ENCODE peak calls at places on chromosome X, in five cellular contexts. One of them, this sample, is unnamed.

GRCh38 chrX:103687073-103687695 is 685 bp upstream of the MORF4L2 start:
- DNase-seq in neuronal stem cell: peak; percentile 62
- DNase-seq in H9: peak; percentile 82
- DNase-seq in IMR-90: peak; percentile 76
- DNase-seq in H1: peak; percentile 60
- DNase-seq in this sample: no peak

GRCh38 chrX:111164728-111165127 is 68.7 kb downstream of the PAK3 start:
- DNase-seq in neuronal stem cell: no peak
- DNase-seq in H1: no peak
- DNase-seq in H9: no peak
- DNase-seq in IMR-90: peak; percentile 2
- DNase-seq in this sample: peak; percentile 15

GRCh38 chrX:119228506-119229290 is 7.4 kb upstream of the PGRMC1 start:
- DNase-seq in H1: no peak
- DNase-seq in neuronal stem cell: no peak
- DNase-seq in IMR-90: peak; percentile 88
- DNase-seq in H9: no peak
- DNase-seq in this sample: peak; percentile 52

GRCh38 chrX:132740316-132741123 is 217.9 kb downstream of the HS6ST2 start:
- DNase-seq in H1: no peak
- DNase-seq in IMR-90: no peak
- DNase-seq in neuronal stem cell: peak; percentile 74
- DNase-seq in H9: no peak
- DNase-seq in this sample: peak; percentile 12

GRCh38 chrX:81414630-81415029 is 212.7 kb downstream of the SH3BGRL start:
- DNase-seq in H1: no peak
- DNase-seq in H9: no peak
- DNase-seq in IMR-90: no peak
- DNase-seq in neuronal stem cell: no peak
- DNase-seq in this sample: no peak

GRCh38 chrX:42021058-42021457 is 97.7 kb upstream of the CASK start:
- DNase-seq in H1: no peak
- DNase-seq in IMR-90: no peak
- DNase-seq in H9: no peak
- DNase-seq in neuronal stem cell: no peak
- DNase-seq in this sample: no peak

GRCh38 chrX:70038951-70039350 is 10.8 kb downstream of the AWAT2 start:
- DNase-seq in H1: no peak
- DNase-seq in neuronal stem cell: no peak
- DNase-seq in IMR-90: no peak
- DNase-seq in H9: no peak
- DNase-seq in this sample: no peak

GRCh38 chrX:130909469-130910136 is 6.6 kb upstream of the ENOX2 start:
- DNase-seq in neuronal stem cell: no peak
- DNase-seq in H9: no peak
- DNase-seq in IMR-90: no peak
- DNase-seq in H1: no peak
- DNase-seq in this sample: peak; percentile 6

GRCh38 chrX:150050387-150050786 is 112.1 kb upstream of the EOLA2 start:
- DNase-seq in neuronal stem cell: no peak
- DNase-seq in H1: no peak
- DNase-seq in IMR-90: no peak
- DNase-seq in H9: no peak
- DNase-seq in this sample: no peak

GRCh38 chrX:40157228-40158035 is 59.7 kb upstream of the BCOR start:
- DNase-seq in IMR-90: no peak
- DNase-seq in H9: peak; percentile 78
- DNase-seq in neuronal stem cell: no peak
- DNase-seq in H1: peak; percentile 61
- DNase-seq in this sample: peak; percentile 39

GRCh38 chrX:40154853-40155616 is 57.3 kb upstream of the BCOR start:
- DNase-seq in H1: peak; percentile 52
- DNase-seq in H9: peak; percentile 75
- DNase-seq in neuronal stem cell: no peak
- DNase-seq in IMR-90: peak; percentile 50
- DNase-seq in this sample: peak; percentile 77

GRCh38 chrX:40155617-40156471 is 58.1 kb upstream of the BCOR start:
- DNase-seq in H9: no peak
- DNase-seq in IMR-90: no peak
- DNase-seq in neuronal stem cell: no peak
- DNase-seq in H1: peak; percentile 48
- DNase-seq in this sample: no peak

GRCh38 chrX:40156472-40157227 is 58.9 kb upstream of the BCOR start:
- DNase-seq in neuronal stem cell: no peak
- DNase-seq in H9: peak; percentile 75
- DNase-seq in IMR-90: no peak
- DNase-seq in H1: peak; percentile 62
- DNase-seq in this sample: peak; percentile 17

GRCh38 chrX:40158036-40158706 is 60.4 kb upstream of the BCOR start:
- DNase-seq in IMR-90: peak; percentile 17
- DNase-seq in neuronal stem cell: no peak
- DNase-seq in H9: peak; percentile 68
- DNase-seq in H1: peak; percentile 63
- DNase-seq in this sample: peak; percentile 38
- H2BK15ac ChIP-seq in IMR-90: peak overlapping the region; percentile 62
- H2BK15ac ChIP-seq in neuronal stem cell: no peak overlapping the region
- H2BK15ac ChIP-seq in H9: no peak overlapping the region
- H2BK15ac ChIP-seq in H1: no peak overlapping the region
- H2BK15ac ChIP-seq in this sample: peak overlapping the region; percentile 69

DNA sequence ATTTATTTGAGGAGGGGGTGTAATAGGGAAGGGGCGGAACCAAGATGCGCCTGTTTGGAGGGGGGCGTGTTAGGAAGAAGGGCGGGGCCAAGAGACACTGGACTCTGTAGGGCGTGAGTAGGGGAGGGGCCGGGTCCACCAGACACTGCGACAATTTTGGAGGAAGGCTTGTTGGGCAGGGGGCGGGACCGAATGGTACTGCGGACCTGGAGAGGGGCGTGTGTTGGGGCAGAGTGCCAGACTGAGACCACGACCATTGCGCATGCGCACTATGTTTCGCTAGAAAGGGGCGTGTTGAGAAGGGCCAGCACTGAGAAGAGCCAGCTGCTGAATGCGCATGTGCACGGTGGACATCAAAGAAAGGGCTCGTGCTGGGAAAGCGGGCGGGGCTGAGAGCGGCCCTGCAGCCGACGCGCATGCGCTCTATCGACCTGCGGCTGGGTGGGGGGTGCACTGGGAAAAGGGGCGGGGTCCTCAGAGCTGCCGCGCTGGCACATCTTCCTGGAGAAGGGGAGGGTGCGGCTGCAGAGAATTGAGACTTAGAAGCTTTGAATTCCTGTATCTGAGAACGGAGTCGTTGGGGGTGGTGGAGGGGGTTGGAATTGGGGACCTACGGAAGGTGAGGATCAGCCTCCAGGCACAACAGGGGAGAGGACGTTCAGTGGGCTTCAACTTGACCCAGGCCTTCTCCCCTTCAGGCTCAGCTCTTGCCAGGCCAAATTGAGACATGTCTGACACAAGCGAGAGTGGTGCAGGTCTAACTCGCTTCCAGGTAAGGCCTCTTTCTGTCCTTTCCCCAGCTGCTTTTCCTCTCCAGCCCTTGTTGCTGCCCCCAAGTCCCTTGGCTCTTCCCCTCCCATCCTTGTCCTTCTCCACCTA is 1.3 kb downstream of the MAGED2 start:
- DNase-seq in neuronal stem cell: peak; percentile 96
- DNase-seq in H9: peak; percentile 97
- DNase-seq in H1: peak; percentile 90
- DNase-seq in IMR-90: peak; percentile 96
- DNase-seq in this sample: peak; percentile 96
- H4K8ac ChIP-seq in neuronal stem cell: no peak overlapping the region
- H4K8ac ChIP-seq in H9: no peak overlapping the region
- H4K8ac ChIP-seq in H1: peak overlapping the region; percentile 86
- H4K8ac ChIP-seq in IMR-90: peak overlapping the region; percentile 86
- H4K8ac ChIP-seq in this sample: peak overlapping the region; percentile 61

GRCh38 chrX:133859336-133859735 is 126.1 kb downstream of the GPC3 start:
- DNase-seq in IMR-90: no peak
- DNase-seq in neuronal stem cell: no peak
- DNase-seq in H1: no peak
- DNase-seq in H9: no peak
- DNase-seq in this sample: no peak

GRCh38 chrX:133856819-133857218 is 128.6 kb downstream of the GPC3 start:
- DNase-seq in neuronal stem cell: no peak
- DNase-seq in H1: no peak
- DNase-seq in IMR-90: no peak
- DNase-seq in H9: no peak
- DNase-seq in this sample: no peak

GRCh38 chrX:133859860-133860259 is 125.5 kb downstream of the GPC3 start:
- DNase-seq in neuronal stem cell: no peak
- DNase-seq in IMR-90: peak; percentile 55
- DNase-seq in H9: no peak
- DNase-seq in H1: no peak
- DNase-seq in this sample: no peak

GRCh38 chrX:133852837-133853236 is 132.6 kb downstream of the GPC3 start:
- DNase-seq in neuronal stem cell: no peak
- DNase-seq in H9: no peak
- DNase-seq in IMR-90: no peak
- DNase-seq in H1: no peak
- DNase-seq in this sample: no peak

GRCh38 chrX:133857648-133858269 is 127.6 kb downstream of the GPC3 start:
- DNase-seq in H9: no peak
- DNase-seq in neuronal stem cell: no peak
- DNase-seq in IMR-90: no peak
- DNase-seq in H1: no peak
- DNase-seq in this sample: no peak
- H2BK15ac ChIP-seq in H9: no peak overlapping the region
- H2BK15ac ChIP-seq in neuronal stem cell: no peak overlapping the region
- H2BK15ac ChIP-seq in IMR-90: no peak overlapping the region
- H2BK15ac ChIP-seq in H1: no peak overlapping the region
- H2BK15ac ChIP-seq in this sample: no peak overlapping the region

DNA sequence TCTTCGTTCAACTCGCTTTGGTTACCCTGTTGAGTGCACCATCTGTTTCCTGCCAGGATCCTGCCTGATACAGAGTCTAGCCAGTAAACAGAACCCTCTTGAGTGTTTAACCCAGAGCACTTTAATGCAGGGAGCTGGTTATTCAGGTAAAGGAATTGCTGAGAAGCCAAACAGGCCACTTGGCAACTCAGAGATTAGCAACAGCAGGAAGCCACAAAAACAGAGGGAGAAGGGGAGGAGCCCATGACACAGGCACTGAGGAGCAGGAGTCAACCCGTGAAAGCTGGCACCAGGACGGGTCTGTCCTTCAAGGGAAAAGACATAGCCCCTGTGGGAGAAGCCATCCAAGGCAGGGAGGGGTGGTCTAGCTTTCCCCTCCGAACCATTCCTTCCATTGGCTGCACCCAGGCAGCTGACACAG is 641.4 kb downstream of the ZNF674 start:
- DNase-seq in neuronal stem cell: peak; percentile 3
- DNase-seq in H1: no peak
- DNase-seq in H9: peak; percentile 38
- DNase-seq in IMR-90: no peak
- DNase-seq in this sample: no peak
- H4K8ac ChIP-seq in neuronal stem cell: no peak overlapping the region
- H4K8ac ChIP-seq in H1: no peak overlapping the region
- H4K8ac ChIP-seq in H9: no peak overlapping the region
- H4K8ac ChIP-seq in IMR-90: no peak overlapping the region
- H4K8ac ChIP-seq in this sample: no peak overlapping the region

DNA sequence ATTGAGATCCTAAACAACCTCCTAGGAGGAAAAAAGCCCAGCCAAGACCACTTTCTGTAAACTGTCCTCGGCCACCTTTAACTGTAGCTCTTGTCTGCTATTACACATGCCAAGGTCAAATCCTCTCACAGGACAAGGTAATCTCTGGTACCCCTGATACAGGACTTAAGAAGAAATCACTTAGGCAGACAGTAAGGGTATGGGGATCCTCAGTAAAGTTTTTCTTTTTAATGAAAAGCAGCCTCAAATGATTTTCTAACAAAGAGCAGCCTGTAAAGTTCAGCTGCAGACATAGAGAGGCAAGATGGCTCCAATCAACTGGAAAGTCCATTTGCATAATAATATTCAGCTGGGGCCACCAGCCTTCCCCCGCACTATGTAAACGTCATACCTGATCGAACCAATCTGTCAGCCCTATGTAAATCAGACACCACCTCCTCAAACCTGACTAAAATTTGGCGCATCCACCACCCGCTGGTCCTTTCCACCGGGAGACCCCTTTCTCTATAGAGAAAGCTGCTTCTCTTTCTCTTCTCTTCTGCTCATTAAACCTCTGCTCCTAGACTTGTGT is 14.6 kb upstream of the MPP1 start:
- DNase-seq in H9: no peak
- DNase-seq in neuronal stem cell: no peak
- DNase-seq in IMR-90: no peak
- DNase-seq in H1: no peak
- DNase-seq in this sample: no peak
- H2BK15ac ChIP-seq in H9: no peak overlapping the region
- H2BK15ac ChIP-seq in neuronal stem cell: no peak overlapping the region
- H2BK15ac ChIP-seq in IMR-90: no peak overlapping the region
- H2BK15ac ChIP-seq in H1: no peak overlapping the region
- H2BK15ac ChIP-seq in this sample: no peak overlapping the region

DNA sequence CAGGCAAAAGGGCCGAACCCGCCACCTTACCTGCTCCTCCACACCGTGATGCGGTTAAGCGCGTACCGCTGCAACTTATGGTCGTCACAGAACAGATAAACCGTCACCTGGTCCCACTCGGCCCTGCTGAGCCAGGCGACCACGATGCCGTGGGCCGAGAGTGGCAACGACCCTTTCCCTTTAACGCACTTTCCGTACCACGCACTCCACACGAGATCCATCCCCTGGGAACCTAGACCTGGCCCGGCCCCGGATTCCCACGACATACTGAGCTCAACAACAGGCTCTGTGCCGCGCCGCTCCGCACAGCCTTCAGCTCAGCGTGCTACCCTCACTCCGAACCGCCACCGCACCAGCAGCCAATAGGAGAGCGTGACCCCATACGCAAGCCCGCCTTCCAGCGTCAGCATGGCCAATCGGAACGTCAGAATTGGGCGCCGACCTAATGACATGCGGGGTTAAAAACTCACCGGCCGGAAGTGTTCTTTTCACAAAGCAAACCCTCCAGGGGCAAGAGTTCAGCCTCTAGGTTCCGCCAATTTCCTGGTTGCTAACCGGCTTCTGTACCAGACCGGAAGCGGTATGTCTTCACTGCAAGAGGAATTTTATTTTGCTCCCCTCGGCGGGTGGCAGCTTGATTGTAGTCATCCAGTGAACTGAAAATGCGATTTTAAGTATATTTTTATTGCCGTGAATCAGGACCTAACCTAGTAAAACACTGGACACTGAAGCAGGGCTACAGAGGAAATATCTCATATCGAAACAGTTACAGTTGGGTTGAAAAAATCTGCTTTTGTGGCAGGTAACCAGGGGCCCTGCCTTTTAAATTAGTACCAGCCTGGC is at the start of gene LAS1L:
- DNase-seq in IMR-90: peak; percentile 92
- DNase-seq in H1: peak; percentile 82
- DNase-seq in neuronal stem cell: peak; percentile 86
- DNase-seq in H9: peak; percentile 94
- DNase-seq in this sample: peak; percentile 92
- H4K8ac ChIP-seq in IMR-90: peak within 1 kb of the TSS; percentile 92
- H4K8ac ChIP-seq in H1: peak within 1 kb of the TSS; percentile 78
- H4K8ac ChIP-seq in neuronal stem cell: no peak within 1 kb of the TSS
- H4K8ac ChIP-seq in H9: no peak within 1 kb of the TSS
- H4K8ac ChIP-seq in this sample: peak within 1 kb of the TSS; percentile 27